ENCODE peak calls at places on chromosomes 5 and 9, in nine cellular contexts. L, J, U, O, I, Q, X, H and F are unnamed samples.

GRCh38 chr5:42811591-42812392 is at the start of gene SELENOP:
- DNase-seq in L (no peak), J (peak; percentile 84), U (peak; percentile 87), O (peak; percentile 19), I (peak; percentile 58), Q (peak; percentile 8), X (no peak), H (peak; percentile 73), F (no peak)

GRCh38 chr5:151202381-151203139 is 21.3 kb downstream of the CCDC69 start:
- DNase-seq in L (peak; percentile 53), J (no peak), U (no peak), O (peak; percentile 86), I (no peak), Q (peak; percentile 80), X (no peak), H (no peak), F (no peak)

GRCh38 chr5:7050986-7051385 is 337.8 kb downstream of the TENT4A start:
- DNase-seq in L (no peak), J (no peak), U (no peak), O (no peak), I (no peak), Q (no peak), X (no peak), H (no peak), F (no peak)

GRCh38 chr9:38109601-38110000 is 40.6 kb upstream of the SHB start:
- DNase-seq in L (peak; percentile 7), J (no peak), U (no peak), O (no peak), I (no peak), Q (no peak), X (no peak), H (no peak), F (no peak)

GRCh38 chr9:18857769-18858168 is 175.2 kb downstream of the SAXO1 start:
- DNase-seq in L (no peak), J (no peak), U (no peak), O (peak; percentile 75), I (no peak), Q (no peak), X (no peak), H (no peak), F (no peak)

GRCh38 chr5:89524785-89525184 is 641.8 kb upstream of the MEF2C start:
- DNase-seq in L (no peak), J (no peak), U (no peak), O (no peak), I (no peak), Q (no peak), X (no peak), H (no peak), F (no peak)

GRCh38 chr5:34051374-34051980 is 8.5 kb upstream of the C1QTNF3 start:
- DNase-seq in L (no peak), J (no peak), U (no peak), O (peak; percentile 39), I (no peak), Q (no peak), X (no peak), H (no peak), F (no peak)

GRCh38 chr5:20286512-20286911 is 298.5 kb upstream of the CDH18 start:
- DNase-seq in L (no peak), J (no peak), U (no peak), O (peak; percentile 55), I (no peak), Q (no peak), X (no peak), H (no peak), F (no peak)

GRCh38 chr5:176948458-176948857 is 49.3 kb upstream of the HK3 start:
- DNase-seq in L (no peak), J (no peak), U (no peak), O (peak; percentile 20), I (no peak), Q (peak; percentile 62), X (no peak), H (no peak), F (no peak)

GRCh38 chr5:142944140-142944539 is 174.0 kb downstream of the ARHGAP26 start:
- DNase-seq in L (no peak), J (no peak), U (no peak), O (peak; percentile 51), I (no peak), Q (no peak), X (no peak), H (no peak), F (no peak)

GRCh38 chr5:139763584-139764249 is 31.9 kb upstream of the PSD2 start:
- DNase-seq in L (no peak), J (no peak), U (no peak), O (no peak), I (no peak), Q (no peak), X (no peak), H (no peak), F (no peak)

GRCh38 chr9:35650341-35651158 is at the start of gene SIT1:
- DNase-seq in L (peak; percentile 69), J (no peak), U (no peak), O (no peak), I (no peak), Q (no peak), X (no peak), H (no peak), F (peak; percentile 36)

GRCh38 chr9:94112716-94113465 is 28.6 kb downstream of the PTPDC1 start:
- DNase-seq in L (no peak), J (no peak), U (no peak), O (no peak), I (no peak), Q (no peak), X (no peak), H (no peak), F (no peak)

GRCh38 chr9:94110821-94111252 is 26.6 kb downstream of the PTPDC1 start:
- DNase-seq in L (no peak), J (no peak), U (no peak), O (peak; percentile 36), I (no peak), Q (no peak), X (no peak), H (no peak), F (no peak)

GRCh38 chr9:94111446-94111845 is 27.2 kb downstream of the PTPDC1 start:
- DNase-seq in L (no peak), J (no peak), U (no peak), O (no peak), I (no peak), Q (no peak), X (no peak), H (no peak), F (no peak)

DNA sequence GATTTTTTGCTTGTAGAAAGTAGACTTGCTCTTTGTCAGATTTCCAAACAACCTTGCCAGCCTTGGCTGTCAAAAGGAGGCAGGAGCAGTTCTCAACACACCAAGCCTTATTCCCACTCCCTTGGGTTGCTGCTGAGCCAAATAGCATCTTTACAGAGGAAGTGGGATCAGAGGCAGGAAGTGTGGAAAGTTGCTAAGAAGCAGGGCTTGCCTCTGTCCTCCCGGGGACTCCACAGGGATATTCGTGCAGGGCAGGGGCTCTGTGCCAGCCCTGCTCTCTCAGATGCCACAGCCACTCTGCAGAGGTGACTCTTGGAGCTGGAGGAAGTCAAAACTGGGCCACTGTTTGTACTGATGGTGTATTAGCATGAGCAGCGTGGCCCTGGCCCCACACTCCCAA is 24.3 kb downstream of the PTPDC1 start:
- DNase-seq in L (no peak), J (peak; percentile 31), U (peak; percentile 26), O (peak; percentile 1), I (no peak), Q (no peak), X (no peak), H (no peak), F (no peak)
- H3K4me3 ChIP-seq in L (no peak overlapping the region), J (no peak overlapping the region), U (no peak overlapping the region), O (no peak overlapping the region), I (no peak overlapping the region), Q (no peak overlapping the region), X (no peak overlapping the region), H (no peak overlapping the region), F (no peak overlapping the region)

GRCh38 chr9:134158753-134159392 is 5.5 kb downstream of the RNU6ATAC start:
- DNase-seq in L (no peak), J (no peak), U (no peak), O (no peak), I (no peak), Q (no peak), X (no peak), H (no peak), F (no peak)

GRCh38 chr9:134158242-134158641 is 6.1 kb downstream of the RNU6ATAC start:
- DNase-seq in L (no peak), J (no peak), U (no peak), O (no peak), I (no peak), Q (no peak), X (no peak), H (no peak), F (no peak)

GRCh38 chr9:134155812-134156360 is 8.5 kb downstream of the RNU6ATAC start:
- DNase-seq in L (no peak), J (no peak), U (no peak), O (no peak), I (no peak), Q (no peak), X (no peak), H (no peak), F (no peak)

GRCh38 chr9:134156564-134157377 is 7.6 kb downstream of the RNU6ATAC start:
- DNase-seq in L (no peak), J (no peak), U (no peak), O (no peak), I (no peak), Q (no peak), X (no peak), H (no peak), F (no peak)

GRCh38 chr9:134157378-134157885 is 6.9 kb downstream of the RNU6ATAC start:
- DNase-seq in L (no peak), J (no peak), U (no peak), O (no peak), I (no peak), Q (no peak), X (no peak), H (no peak), F (no peak)
- H3K4me1 ChIP-seq in L (no peaks in the 10 kb centered on the region), J (no peaks in the 10 kb centered on the region), U (no peaks in the 10 kb centered on the region), O (no peaks in the 10 kb centered on the region), I (peaks cover 18% of the 10 kb centered on the region), Q (no peaks in the 10 kb centered on the region), X (no peaks in the 10 kb centered on the region), H (no peaks in the 10 kb centered on the region), F (no peaks in the 10 kb centered on the region)

DNA sequence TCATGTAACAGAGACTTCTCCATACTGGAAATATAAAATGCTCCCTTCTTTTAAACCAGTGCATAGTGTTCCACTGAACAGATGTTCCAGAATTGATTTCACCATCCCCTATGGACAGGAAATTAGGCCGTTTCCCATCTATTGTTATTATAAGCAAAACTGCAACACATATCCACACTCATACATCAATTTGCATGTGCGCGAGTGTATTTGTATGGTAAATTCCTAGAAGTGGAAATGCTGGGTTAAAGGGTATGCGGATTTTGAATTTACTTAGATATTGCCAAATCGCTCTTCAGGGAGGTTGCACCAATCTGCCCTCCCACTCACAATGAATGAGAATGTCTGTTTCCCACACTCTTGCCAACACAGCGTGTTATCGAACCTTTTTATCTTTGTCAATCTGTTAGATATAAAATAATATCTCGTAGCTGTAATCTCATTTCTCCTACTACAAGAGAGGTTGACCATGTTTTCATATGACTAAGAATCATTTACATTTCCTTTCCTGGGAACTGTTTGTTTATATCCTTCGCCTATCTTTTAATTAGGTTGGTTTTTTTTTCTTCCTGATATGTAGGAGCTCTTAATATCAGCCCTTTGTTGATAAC is 35.6 kb downstream of the LHX2 start:
- DNase-seq in L (no peak), J (no peak), U (no peak), O (no peak), I (no peak), Q (peak; percentile 47), X (no peak), H (no peak), F (no peak)
- H3K36me3 ChIP-seq in L (no peaks in the 10 kb centered on the region), J (no peaks in the 10 kb centered on the region), U (no peaks in the 10 kb centered on the region), O (no peaks in the 10 kb centered on the region), I (no peaks in the 10 kb centered on the region), Q (no peaks in the 10 kb centered on the region), X (no peaks in the 10 kb centered on the region), H (no peaks in the 10 kb centered on the region), F (no peaks in the 10 kb centered on the region)

GRCh38 chr5:55821731-55822512 is 29.2 kb upstream of the IL31RA start:
- DNase-seq in L (no peak), J (no peak), U (no peak), O (peak; percentile 39), I (no peak), Q (peak; percentile 21), X (peak; percentile 70), H (no peak), F (peak; percentile 4)
- H3K4me3 ChIP-seq in L (no peak overlapping the region), J (peak overlapping the region; percentile 37), U (no peak overlapping the region), O (peak overlapping the region; percentile 64), I (peak overlapping the region; percentile 50), Q (peak overlapping the region; percentile 52), X (peak overlapping the region; percentile 40), H (no peak overlapping the region), F (no peak overlapping the region)